ENCODE peak calls at places on chromosomes 6 and 20, in ten cellular contexts. J is activated CD4-positive, alpha-beta T cell treated with anti-CD3 and anti-CD28 coated beads, Interleukin-2, amount 50 U/mL, for 4 hours; X is mucosa of gallbladder; M is NCI-H1105 treated with DMSO at 0.1 percent for 48 hours; L is stimulated activated effector memory CD8-positive, alpha-beta T cell treated with anti-CD3 and anti-CD28 coated beads, Interleukin-12 subunit alpha, Interleukin-12 subunit beta, amount 100 ng/mL, for 72 hours; Q is HS-5; Z is adrenal gland; K is substantia nigra; G is psoas muscle; H is uterus. B is an unnamed sample.

GRCh38 chr6:5490495-5491069 is 229.3 kb downstream of the FARS2 start:
- DNase-seq in Q (no peak), K (no peak), H (no peak), Z (no peak), M (peak; percentile 98), J (no peak), G (no peak), X (no peak), L (no peak), B (no peak)

GRCh38 chr20:22503577-22503976 is 80.8 kb downstream of the FOXA2 start:
- DNase-seq in L (no peak), X (no peak), K (no peak), Z (no peak), J (no peak), H (no peak), Q (no peak), G (no peak), M (no peak), B (no peak)

GRCh38 chr6:13370623-13371022 is 42.3 kb upstream of the TBC1D7 start:
- DNase-seq in J (no peak), Z (no peak), X (no peak), L (no peak), G (no peak), H (no peak), K (no peak), M (no peak), Q (no peak), B (no peak)

GRCh38 chr20:25453035-25453810 is 45.8 kb downstream of the GINS1 start:
- DNase-seq in J (no peak), H (no peak), X (no peak), M (peak; percentile 94), Z (no peak), L (no peak), G (no peak), Q (no peak), K (no peak), B (no peak)

GRCh38 chr6:16487953-16488674 is 249.7 kb downstream of the GMPR start:
- DNase-seq in Z (no peak), K (no peak), L (no peak), G (no peak), J (no peak), X (no peak), Q (no peak), M (no peak), H (no peak), B (no peak)

GRCh38 chr6:2556761-2557160 is 194.0 kb downstream of the MYLK4 start:
- DNase-seq in J (no peak), K (no peak), Q (no peak), M (no peak), H (no peak), Z (no peak), L (no peak), G (no peak), X (no peak), B (no peak)

GRCh38 chr6:15358579-15359327 is 112.9 kb downstream of the JARID2 start:
- DNase-seq in J (no peak), Z (no peak), X (no peak), M (no peak), L (no peak), G (no peak), Q (no peak), H (no peak), K (no peak), B (no peak)

GRCh38 chr20:43840382-43841070 is 74.1 kb upstream of the TOX2 start:
- DNase-seq in G (no peak), M (no peak), K (no peak), J (peak; percentile 9), H (no peak), Z (no peak), Q (no peak), L (peak; percentile 56), X (no peak), B (peak; percentile 67)

GRCh38 chr6:26273673-26274595 is 91.1 kb upstream of the BTN3A2 start:
- DNase-seq in K (no peak), X (no peak), Z (no peak), J (no peak), Q (no peak), M (peak; percentile 40), H (no peak), G (no peak), L (peak; percentile 58), B (no peak)

GRCh38 chr6:30219244-30219643 is 6.0 kb upstream of the TRIM26 start:
- DNase-seq in G (no peak), Z (peak; percentile 46), X (peak; percentile 38), J (peak; percentile 28), M (peak; percentile 62), K (no peak), Q (no peak), H (no peak), L (peak; percentile 66), B (no peak)

GRCh38 chr20:33770005-33770404 is 38.2 kb downstream of the ZNF341 start:
- DNase-seq in K (no peak), L (no peak), J (no peak), Z (no peak), X (no peak), H (no peak), Q (no peak), M (no peak), G (no peak), B (no peak)

GRCh38 chr20:38730167-38730988 is 6.1 kb downstream of the SLC32A1 start:
- DNase-seq in X (no peak), G (no peak), K (no peak), Q (no peak), Z (no peak), H (no peak), M (peak; percentile 26), L (peak; percentile 53), J (no peak), B (peak; percentile 86)

GRCh38 chr20:29690274-29690673 is 1567.2 kb upstream of the DEFB115 start:
- DNase-seq in Q (no peak), L (no peak), J (no peak), Z (no peak), M (no peak), H (no peak), K (no peak), X (no peak), G (peak; percentile 35), B (peak; percentile 73)

GRCh38 chr6:158686791-158687381 is 37.0 kb downstream of the SYTL3 start:
- DNase-seq in J (peak; percentile 18), Z (no peak), X (no peak), M (no peak), H (no peak), Q (no peak), K (no peak), G (no peak), L (no peak), B (no peak)

GRCh38 chr20:17505664-17506517 is 25.3 kb downstream of the BFSP1 start:
- DNase-seq in H (no peak), J (peak; percentile 54), G (no peak), X (no peak), Q (no peak), M (no peak), Z (no peak), L (peak; percentile 62), K (no peak), B (peak; percentile 83)

GRCh38 chr20:29079769-29080690 is 2177.4 kb upstream of the DEFB115 start:
- DNase-seq in J (no peak), H (no peak), M (no peak), X (no peak), L (peak; percentile 59), Z (no peak), G (peak; percentile 58), Q (peak; percentile 38), K (no peak), B (peak; percentile 78)